ENCODE peak calls at places on chromosomes 13 and 19, in five cellular contexts. A, N, I, L and R are unnamed samples.

GRCh38 chr13:49063526-49063925 is 87.8 kb downstream of the FNDC3A start:
- DNase-seq in A (no peak), N (no peak), I (no peak), L (peak; percentile 43), R (no peak)

GRCh38 chr13:28337196-28338045 is 157.5 kb downstream of the FLT1 start:
- DNase-seq in A (no peak), N (no peak), I (peak; percentile 89), L (no peak), R (peak; percentile 77)

GRCh38 chr19:18746393-18747167 is 44.5 kb downstream of the COMP start:
- DNase-seq in A (no peak), N (no peak), I (no peak), L (peak; percentile 21), R (no peak)

GRCh38 chr13:97004096-97004876 is 10.0 kb upstream of the OXGR1 start:
- DNase-seq in A (no peak), N (no peak), I (peak; percentile 68), L (peak; percentile 47), R (peak; percentile 80)

GRCh38 chr13:113813070-113813748 is 50.7 kb downstream of the GAS6 start:
- DNase-seq in A (no peak), N (no peak), I (no peak), L (no peak), R (no peak)

GRCh38 chr19:9793051-9793591 is 24.6 kb upstream of the ZNF846 start:
- DNase-seq in A (no peak), N (no peak), I (peak; percentile 32), L (peak; percentile 72), R (peak; percentile 72)

GRCh38 chr19:29120471-29120870 is 92.5 kb downstream of the UQCRFS1 start:
- DNase-seq in A (no peak), N (no peak), I (no peak), L (no peak), R (no peak)

GRCh38 chr13:45718063-45718462 is 15.9 kb downstream of the CBY2 start:
- DNase-seq in A (no peak), N (no peak), I (peak; percentile 14), L (peak; percentile 84), R (no peak)

GRCh38 chr19:45906221-45906620 is 3.8 kb upstream of the MYPOP start:
- DNase-seq in A (no peak), N (no peak), I (peak; percentile 48), L (no peak), R (peak; percentile 14)

GRCh38 chr13:106083620-106084350 is 451.7 kb downstream of the EFNB2 start:
- DNase-seq in A (no peak), N (no peak), I (peak; percentile 54), L (peak; percentile 70), R (peak; percentile 61)

GRCh38 chr19:19202707-19203011 is 555 bp downstream of the NR2C2AP start:
- DNase-seq in A (no peak), N (no peak), I (no peak), L (peak; percentile 34), R (no peak)

GRCh38 chr13:95677564-95678386 is 836 bp downstream of the DNAJC3 start:
- DNase-seq in A (peak; percentile 38), N (no peak), I (peak; percentile 23), L (peak; percentile 31), R (peak; percentile 52)

GRCh38 chr19:2242811-2243210 is 6.2 kb downstream of the SF3A2 start:
- DNase-seq in A (no peak), N (no peak), I (no peak), L (no peak), R (no peak)

GRCh38 chr13:30832845-30833332 is 73.2 kb upstream of the MEDAG start:
- DNase-seq in A (no peak), N (no peak), I (no peak), L (peak; percentile 54), R (peak; percentile 57)

GRCh38 chr13:107864543-107865460 is 350.5 kb downstream of the LIG4 start:
- DNase-seq in A (peak; percentile 84), N (no peak), I (peak; percentile 86), L (peak; percentile 78), R (peak; percentile 87)

GRCh38 chr19:57818378-57818777 is 3.7 kb upstream of the ZNF552 start:
- DNase-seq in A (no peak), N (no peak), I (no peak), L (peak; percentile 64), R (no peak)

GRCh38 chr13:97715763-97716162 is 237.7 kb upstream of the IPO5 start:
- DNase-seq in A (no peak), N (no peak), I (no peak), L (no peak), R (no peak)

GRCh38 chr19:45901432-45901903 is 945 bp downstream of the MYPOP start:
- DNase-seq in A (no peak), N (no peak), I (peak; percentile 42), L (peak; percentile 29), R (peak; percentile 81)

DNA sequence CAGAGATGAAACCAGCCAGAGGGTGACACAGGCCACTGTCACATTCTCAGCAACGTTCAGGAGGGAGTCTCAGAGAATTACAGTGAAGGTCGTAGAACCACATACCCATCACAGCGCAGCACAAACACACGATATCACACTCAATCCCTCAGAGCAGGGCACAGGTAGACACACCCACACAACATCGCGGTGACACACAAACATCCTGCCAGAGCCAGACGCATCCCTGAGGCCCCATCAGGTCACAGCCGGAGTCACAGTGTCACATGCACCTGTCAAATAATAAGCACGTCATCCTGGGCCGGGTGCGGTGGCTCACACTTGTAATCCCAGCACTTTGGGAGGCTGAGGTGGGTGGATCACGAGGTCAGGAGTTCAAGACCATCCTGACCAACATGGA is 17.5 kb downstream of the ELAVL3 start:
- DNase-seq in A (no peak), N (no peak), I (no peak), L (no peak), R (no peak)
- H2BK15ac ChIP-seq in A (peak overlapping the region; percentile 92), N (peak overlapping the region; percentile 98), I (no peak overlapping the region), L (no peak overlapping the region), R (no peak overlapping the region)

GRCh38 chr19:1170938-1171754 is 2.9 kb downstream of the SBNO2 start:
- DNase-seq in A (no peak), N (no peak), I (no peak), L (no peak), R (no peak)
- H3K23ac ChIP-seq in A (peak overlapping the region; percentile 59), N (no peak overlapping the region), I (peak overlapping the region; percentile 99), L (no peak overlapping the region), R (peak overlapping the region; percentile 5)

GRCh38 chr19:6521718-6522646 is 8.8 kb upstream of the TNFSF9 start:
- DNase-seq in A (no peak), N (no peak), I (no peak), L (peak; percentile 28), R (no peak)
- H2BK15ac ChIP-seq in A (no peak overlapping the region), N (peak overlapping the region; percentile 61), I (no peak overlapping the region), L (no peak overlapping the region), R (no peak overlapping the region)

DNA sequence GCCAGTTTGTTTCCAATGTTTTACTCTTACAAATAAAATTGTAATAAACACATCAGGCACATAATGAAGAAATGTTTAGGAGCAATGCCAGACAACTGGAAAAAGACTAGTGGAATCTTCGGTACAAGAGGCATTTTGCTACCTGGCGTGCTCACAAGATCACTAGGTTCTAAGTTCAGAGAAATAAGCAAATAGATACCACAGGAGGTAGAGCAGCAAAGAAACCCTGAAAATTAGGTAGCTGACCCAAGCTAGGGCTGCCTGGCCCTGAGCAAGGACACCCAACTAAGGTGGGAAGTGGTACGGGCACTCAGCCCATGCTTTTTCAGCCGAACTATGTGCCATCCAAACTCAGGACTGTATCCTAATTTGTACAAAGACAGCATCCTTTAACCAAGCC is 32.2 kb upstream of the TPP2 start:
- DNase-seq in A (no peak), N (no peak), I (no peak), L (no peak), R (no peak)
- H3K23ac ChIP-seq in A (no peak overlapping the region), N (no peak overlapping the region), I (no peak overlapping the region), L (no peak overlapping the region), R (no peak overlapping the region)

DNA sequence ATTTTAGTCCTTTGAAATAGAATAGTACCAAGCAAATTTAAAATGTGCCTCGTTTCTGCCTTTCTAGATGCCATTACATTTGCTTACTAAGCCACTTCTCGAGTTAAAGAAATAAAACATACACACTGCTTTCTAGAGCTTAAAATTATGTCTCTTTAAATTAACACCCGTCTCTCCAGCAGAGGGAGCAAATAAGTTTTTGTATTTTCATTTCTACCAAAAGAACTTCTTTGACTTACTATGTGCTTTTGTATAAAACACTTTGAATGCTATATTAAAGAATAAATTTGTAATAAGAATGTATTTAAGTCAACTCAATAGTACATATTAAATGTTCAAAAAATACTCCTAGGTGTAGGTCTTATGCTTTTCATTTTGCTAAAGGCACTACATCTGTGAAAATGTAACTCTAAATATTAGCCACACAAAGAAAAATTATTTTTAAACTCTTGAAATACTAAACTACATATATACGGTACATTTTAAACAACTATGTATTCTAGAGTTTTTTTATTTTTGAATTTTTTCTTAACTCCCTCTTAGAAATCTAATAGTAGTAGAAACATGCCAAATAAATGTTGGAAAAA is 269.3 kb upstream of the MIR17HG start:
- DNase-seq in A (no peak), N (no peak), I (no peak), L (no peak), R (peak; percentile 26)
- H2BK15ac ChIP-seq in A (no peak overlapping the region), N (no peak overlapping the region), I (no peak overlapping the region), L (no peak overlapping the region), R (no peak overlapping the region)

DNA sequence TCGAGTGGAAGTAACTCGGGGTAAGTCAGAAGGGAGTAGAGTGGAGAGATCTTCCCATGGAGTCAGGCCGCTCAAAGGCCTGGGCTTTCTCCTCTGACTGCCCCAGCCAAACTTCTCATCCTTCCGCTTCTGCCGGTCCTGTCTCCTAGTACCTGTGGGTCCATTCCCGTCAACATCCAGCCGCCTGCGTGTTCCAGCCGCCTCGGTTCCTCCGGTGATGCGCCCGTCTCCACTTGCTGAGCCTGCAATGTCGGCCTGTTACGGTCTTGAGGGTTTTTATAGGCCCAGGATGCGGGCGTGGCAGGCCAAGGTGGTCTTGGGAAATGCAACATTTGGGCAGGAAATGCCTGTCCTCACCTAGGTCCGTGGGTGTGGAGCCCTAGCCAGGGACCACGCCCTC is 38.3 kb downstream of the RASL11A start:
- DNase-seq in A (no peak), N (no peak), I (no peak), L (no peak), R (no peak)
- H3K23ac ChIP-seq in A (no peak overlapping the region), N (no peak overlapping the region), I (no peak overlapping the region), L (no peak overlapping the region), R (no peak overlapping the region)

DNA sequence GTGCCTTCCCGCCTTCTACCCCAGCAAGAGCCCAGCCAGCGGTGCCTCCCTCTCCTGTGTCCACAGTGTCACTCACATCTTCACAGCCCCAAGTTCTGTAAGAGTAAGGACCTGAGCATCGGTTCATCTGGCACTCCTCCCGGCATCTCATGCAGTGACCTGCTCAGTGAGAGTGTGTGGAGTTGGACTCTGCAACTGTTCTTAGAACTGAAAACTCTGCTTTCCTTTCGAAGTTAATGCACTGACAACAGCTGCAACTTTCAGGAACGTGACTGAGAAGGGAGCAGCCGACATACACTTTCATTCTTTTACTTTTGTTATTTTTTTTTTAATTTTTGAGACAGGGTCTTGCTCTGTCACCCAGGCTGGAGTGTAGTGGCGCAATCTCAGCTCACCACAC is 41.2 kb downstream of the CEP89 start:
- DNase-seq in A (no peak), N (no peak), I (no peak), L (no peak), R (no peak)
- H2BK15ac ChIP-seq in A (no peak overlapping the region), N (no peak overlapping the region), I (no peak overlapping the region), L (no peak overlapping the region), R (no peak overlapping the region)

GRCh38 chr19:31491246-31491645 is 142.0 kb upstream of the TSHZ3 start:
- DNase-seq in A (no peak), N (no peak), I (no peak), L (no peak), R (no peak)
- H3K23ac ChIP-seq in A (no peak overlapping the region), N (no peak overlapping the region), I (no peak overlapping the region), L (no peak overlapping the region), R (no peak overlapping the region)